ENCODE peak calls at places on chromosomes 7 and 10, in four cellular contexts. H, W, D and T are unnamed samples.

GRCh38 chr10:108544500-108545120 is 1378.7 kb downstream of the XPNPEP1 start:
- DNase-seq in H (peak), D (peak), W (peak), T (peak)

GRCh38 chr10:132396495-132397035 is 435 bp upstream of the PWWP2B start:
- DNase-seq in W (peak), H (peak), D (peak), T (peak)

GRCh38 chr7:126790763-126791162 is 462.0 kb downstream of the GRM8 start:
- DNase-seq in W (no peak), H (peak), D (no peak), T (no peak)

GRCh38 chr7:80135306-80136104 is 874 bp downstream of the GNAI1 start:
- DNase-seq in D (no peak), W (peak), H (peak), T (no peak)

GRCh38 chr10:82692458-82692857 is 817.5 kb downstream of the NRG3 start:
- DNase-seq in D (peak), W (no peak), H (peak), T (no peak)

GRCh38 chr10:100878291-100878910 is 34.4 kb upstream of the SLF2 start:
- DNase-seq in H (peak), D (peak), W (peak), T (no peak)

GRCh38 chr10:75407716-75408511 is 6.3 kb upstream of the ZNF503 start:
- DNase-seq in H (peak), D (no peak), W (peak), T (no peak)

GRCh38 chr7:28954936-28955335 is 3.2 kb downstream of the TRIL start:
- DNase-seq in H (peak), D (no peak), W (no peak), T (no peak)

GRCh38 chr7:150955519-150956394 is 22.4 kb downstream of the KCNH2 start:
- DNase-seq in H (peak), W (peak), D (no peak), T (no peak)

GRCh38 chr7:22090107-22090506 is 144.4 kb upstream of the CDCA7L start:
- DNase-seq in H (no peak), D (no peak), W (no peak), T (no peak)

GRCh38 chr7:149564340-149565095 is 66.9 kb upstream of the ZNF746 start:
- DNase-seq in H (no peak), W (no peak), D (no peak), T (no peak)

GRCh38 chr7:51015581-51015980 is 232.9 kb upstream of the GRB10 start:
- DNase-seq in W (no peak), D (no peak), H (no peak), T (no peak)

GRCh38 chr10:130013938-130014733 is 50.1 kb upstream of the EBF3 start:
- DNase-seq in W (no peak), H (no peak), D (no peak), T (no peak)

GRCh38 chr7:109094-109493 is 83.3 kb upstream of the FAM20C start:
- DNase-seq in W (no peak), H (no peak), D (no peak), T (peak)

GRCh38 chr7:130917669-130918128 is 183.7 kb upstream of the KLF14 start:
- DNase-seq in D (no peak), W (no peak), H (no peak), T (no peak)

GRCh38 chr10:72336259-72337038 is 18.3 kb downstream of the DNAJB12 start:
- DNase-seq in W (no peak), D (no peak), H (no peak), T (peak)

GRCh38 chr10:71581376-71581775 is 138.2 kb downstream of the C10orf105 start:
- DNase-seq in D (no peak), H (no peak), W (no peak), T (no peak)

GRCh38 chr10:95600158-95600557 is 39.0 kb upstream of the SORBS1 start:
- DNase-seq in H (peak), W (no peak), D (no peak), T (no peak)
- TF ChIP-seq CTCF in H (no peak), W (no peak), D (no peak), T (no peak)

DNA sequence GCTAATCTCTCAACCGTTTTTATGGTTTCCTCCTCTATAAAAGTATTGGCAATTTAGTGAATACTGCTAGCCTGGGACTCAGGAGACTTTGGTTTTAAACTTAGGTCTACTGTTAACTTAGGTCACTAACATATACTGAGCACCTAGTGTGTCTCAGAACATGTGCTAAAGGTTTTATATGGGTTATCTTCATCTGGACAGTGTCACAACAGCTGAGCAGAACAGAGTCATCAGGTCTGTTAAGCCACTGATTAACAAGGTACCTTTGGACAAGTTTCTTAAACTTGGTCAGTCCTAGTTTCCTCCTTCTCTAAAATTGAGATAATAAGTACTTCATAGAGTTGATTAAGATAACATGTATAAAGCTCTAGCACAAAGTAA is 30.6 kb downstream of the NET1 start:
- DNase-seq in D (no peak), W (no peak), H (no peak), T (no peak)
- H3K4me3 ChIP-seq in D (no peak), W (no peak), H (no peak), T (no peak)

DNA sequence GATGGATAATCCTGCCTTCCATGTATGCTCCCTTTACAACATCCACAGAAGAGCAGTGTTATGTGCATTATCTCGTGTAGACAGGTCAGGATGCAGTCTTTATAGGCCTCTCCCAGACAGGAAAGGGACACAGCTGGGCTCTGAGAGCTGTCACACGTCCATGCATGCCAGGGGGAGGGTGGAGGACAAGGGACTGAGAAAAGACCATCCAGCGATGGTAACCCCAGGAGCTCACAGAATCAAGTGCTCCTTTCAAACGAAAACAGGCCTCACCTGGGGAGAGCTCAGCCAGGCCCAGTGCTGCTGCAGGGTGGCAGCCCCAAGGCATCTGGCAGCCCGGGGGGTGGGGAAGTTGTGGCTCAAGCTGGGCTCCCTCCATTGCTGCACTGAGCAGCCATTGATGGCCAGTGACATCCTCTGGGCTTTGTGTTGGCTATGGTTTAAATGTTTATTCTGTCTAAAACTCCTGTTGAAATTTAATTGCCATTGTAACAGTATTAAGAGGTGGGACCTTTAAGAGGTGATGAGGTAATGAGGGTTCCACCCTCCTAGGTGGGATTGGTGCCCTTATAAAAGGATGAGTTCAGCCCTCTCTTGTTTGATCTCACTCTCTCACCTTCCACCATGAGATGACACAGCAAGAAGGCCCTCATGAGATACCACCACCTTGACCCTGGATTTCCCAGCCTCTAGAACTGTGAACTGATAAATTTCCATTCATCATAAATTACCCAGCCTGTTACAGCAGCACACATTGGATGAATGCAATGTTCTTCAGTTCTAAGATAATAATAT is 15.7 kb downstream of the JCAD start:
- DNase-seq in H (no peak), D (no peak), W (no peak), T (no peak)
- TF ChIP-seq CTCF in H (no peak), D (no peak), W (no peak), T (no peak)

GRCh38 chr10:68073631-68074403 is 1.3 kb downstream of the HERC4 start:
- DNase-seq in W (no peak), H (no peak), D (peak), T (no peak)
- H3K4me3 ChIP-seq in W (peak), H (peak), D (peak), T (peak)

DNA sequence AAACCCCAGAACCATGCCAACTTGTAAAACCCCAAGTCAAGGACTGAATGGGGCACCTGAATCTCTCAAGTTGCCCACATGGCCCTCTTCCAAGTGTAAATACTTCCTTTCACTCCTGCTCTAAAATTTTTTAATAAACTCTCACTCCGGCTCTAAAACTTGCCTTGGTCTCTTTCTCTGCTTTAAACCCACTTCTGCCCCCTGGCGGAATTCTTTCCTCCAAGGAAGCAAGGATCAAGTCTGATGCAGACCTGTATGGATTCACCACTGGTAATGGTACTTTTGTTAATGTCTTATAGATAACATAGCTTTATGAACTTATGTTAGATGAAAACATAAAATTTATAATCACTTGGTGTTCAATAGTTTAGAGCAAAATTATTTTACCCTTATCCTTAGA is 33.8 kb downstream of the SLC16A9 start:
- DNase-seq in H (peak), D (peak), W (peak), T (no peak)
- TF ChIP-seq CTCF in H (peak), D (peak), W (peak), T (no peak)

GRCh38 chr10:17031656-17032630 is 97.7 kb downstream of the CUBN start:
- DNase-seq in W (peak), H (no peak), D (no peak), T (no peak)
- H3K4me3 ChIP-seq in W (no peak), H (no peak), D (no peak), T (peak)